ENCODE peak calls at places on chromosomes 12 and 14, in ten cellular contexts. K is neural progenitor cell, B is body of pancreas, U is H9, J is cardiac muscle cell, S is upper lobe of right lung, X is Peyer's patch, V is A549, W is suprapubic skin, Q is MM.1S. L is an unnamed sample. For H3K9me3, the result is how much of the 10 kb centered on the place peaks cover.

GRCh38 chr12:119715268-119715620 is 47.3 kb downstream of the PRKAB1 start:
- DNase-seq in K (no peak), B (no peak), U (no peak), J (peak), S (no peak), X (no peak), V (no peak), W (no peak), Q (no peak), L (no peak)

GRCh38 chr14:88521818-88522217 is 33.0 kb downstream of the PTPN21 start:
- DNase-seq in K (no peak), B (no peak), U (no peak), J (peak), S (no peak), X (no peak), V (no peak), W (no peak), Q (no peak), L (no peak)

GRCh38 chr14:50388256-50388931 is 8.3 kb downstream of the CDKL1 start:
- DNase-seq in K (peak), B (peak), U (peak), J (no peak), S (no peak), X (peak), V (no peak), W (no peak), Q (no peak), L (no peak)

GRCh38 chr12:112855375-112855774 is 51.4 kb upstream of the OAS1 start:
- DNase-seq in K (peak), B (no peak), U (peak), J (no peak), S (no peak), X (no peak), V (peak), W (no peak), Q (no peak), L (no peak)

GRCh38 chr12:125220404-125221273 is 155.4 kb downstream of the AACS start:
- DNase-seq in K (no peak), B (peak), U (no peak), J (no peak), S (no peak), X (no peak), V (no peak), W (no peak), Q (no peak), L (no peak)

GRCh38 chr12:116160196-116160595 is 117.3 kb downstream of the MED13L start:
- DNase-seq in K (no peak), B (no peak), U (no peak), J (no peak), S (no peak), X (no peak), V (peak), W (no peak), Q (no peak), L (no peak)

GRCh38 chr12:126337556-126337955 is 1272.3 kb downstream of the AACS start:
- DNase-seq in K (no peak), B (no peak), U (no peak), J (peak), S (no peak), X (no peak), V (no peak), W (no peak), Q (peak), L (no peak)

GRCh38 chr12:122874081-122874480 is 21.8 kb downstream of the VPS37B start:
- DNase-seq in K (peak), B (no peak), U (peak), J (no peak), S (peak), X (peak), V (no peak), W (no peak), Q (no peak), L (no peak)

GRCh38 chr12:21939435-21939834 is 1.8 kb downstream of the ABCC9 start:
- DNase-seq in K (peak), B (no peak), U (no peak), J (no peak), S (no peak), X (no peak), V (no peak), W (no peak), Q (no peak), L (no peak)

GRCh38 chr12:62435337-62436163 is 31.1 kb upstream of the MON2 start:
- DNase-seq in K (peak), B (peak), U (peak), J (peak), S (peak), X (peak), V (peak), W (peak), Q (peak), L (peak)

GRCh38 chr14:53542692-53543091 is 389.6 kb upstream of the DDHD1 start:
- DNase-seq in K (no peak), B (peak), U (no peak), J (peak), S (no peak), X (no peak), V (peak), W (no peak), Q (no peak), L (no peak)

GRCh38 chr12:50537538-50537919 is 32.7 kb downstream of the DIP2B start:
- DNase-seq in K (peak), B (no peak), U (no peak), J (no peak), S (no peak), X (no peak), V (peak), W (no peak), Q (no peak), L (no peak)

GRCh38 chr12:4908694-4909396 is 860 bp upstream of the KCNA1 start:
- DNase-seq in K (peak), B (no peak), U (peak), J (no peak), S (no peak), X (no peak), V (no peak), W (no peak), Q (no peak), L (no peak)

GRCh38 chr12:998020-998874 is 7.2 kb downstream of the ERC1 start:
- DNase-seq in K (no peak), B (no peak), U (no peak), J (no peak), S (no peak), X (no peak), V (no peak), W (no peak), Q (peak), L (no peak)

GRCh38 chr12:109469516-109469915 is 7.6 kb downstream of the KCTD10 start:
- DNase-seq in K (no peak), B (no peak), U (no peak), J (no peak), S (no peak), X (no peak), V (no peak), W (no peak), Q (no peak), L (no peak)

GRCh38 chr14:81264011-81264410 is 43.3 kb upstream of the GTF2A1 start:
- DNase-seq in K (no peak), B (no peak), U (no peak), J (no peak), S (no peak), X (no peak), V (no peak), W (no peak), Q (no peak), L (no peak)

GRCh38 chr12:79023261-79023660 is 158.7 kb downstream of the SYT1 start:
- DNase-seq in K (no peak), B (no peak), U (no peak), J (no peak), S (no peak), X (no peak), V (no peak), W (no peak), Q (no peak), L (no peak)

GRCh38 chr12:51828951-51829581 is 19.5 kb downstream of the FIGNL2 start:
- DNase-seq in K (peak), B (no peak), U (peak), J (no peak), S (no peak), X (no peak), V (no peak), W (no peak), Q (no peak), L (no peak)

GRCh38 chr12:121337416-121337815 is 14.8 kb downstream of the ANAPC5 start:
- DNase-seq in K (no peak), B (no peak), U (no peak), J (no peak), S (no peak), X (no peak), V (no peak), W (no peak), Q (no peak), L (no peak)

GRCh38 chr12:101570022-101570421 is 24.7 kb upstream of the MYBPC1 start:
- DNase-seq in K (peak), B (peak), U (no peak), J (peak), S (no peak), X (no peak), V (peak), W (no peak), Q (peak), L (no peak)

GRCh38 chr14:72608391-72609204 is 285.3 kb downstream of the DPF3 start:
- DNase-seq in K (no peak), B (no peak), U (no peak), J (peak), S (no peak), X (no peak), V (peak), W (no peak), Q (no peak), L (no peak)

GRCh38 chr14:49615776-49616175 is 4.7 kb downstream of the RPL36AL start:
- DNase-seq in K (no peak), B (no peak), U (no peak), J (peak), S (no peak), X (no peak), V (no peak), W (no peak), Q (no peak), L (no peak)

GRCh38 chr14:91911474-91912032 is 35.9 kb downstream of the FBLN5 start:
- DNase-seq in K (peak), B (peak), U (peak), J (peak), S (no peak), X (peak), V (peak), W (no peak), Q (peak), L (no peak)

GRCh38 chr14:106518054-106518943 is 991.9 kb downstream of the TMEM121 start:
- DNase-seq in K (no peak), B (peak), U (no peak), J (no peak), S (peak), X (peak), V (peak), W (no peak), Q (peak), L (peak)

GRCh38 chr14:71714225-71714624 is 218.0 kb upstream of the RGS6 start:
- DNase-seq in K (no peak), B (no peak), U (no peak), J (peak), S (no peak), X (no peak), V (no peak), W (no peak), Q (no peak), L (no peak)

GRCh38 chr12:130588696-130589095 is 127.4 kb downstream of the RIMBP2 start:
- DNase-seq in K (no peak), B (no peak), U (no peak), J (no peak), S (no peak), X (no peak), V (no peak), W (no peak), Q (no peak), L (no peak)

GRCh38 chr12:38162708-38163441 is 153.7 kb upstream of the ALG10B start:
- DNase-seq in K (no peak), B (no peak), U (no peak), J (no peak), S (peak), X (no peak), V (no peak), W (no peak), Q (no peak), L (no peak)
- TF ChIP-seq CTCF in K (no peak), B (no peak), U (no peak), J (no peak), S (no peak), X (no peak), V (no peak), W (no peak), Q (no peak), L (no peak)

DNA sequence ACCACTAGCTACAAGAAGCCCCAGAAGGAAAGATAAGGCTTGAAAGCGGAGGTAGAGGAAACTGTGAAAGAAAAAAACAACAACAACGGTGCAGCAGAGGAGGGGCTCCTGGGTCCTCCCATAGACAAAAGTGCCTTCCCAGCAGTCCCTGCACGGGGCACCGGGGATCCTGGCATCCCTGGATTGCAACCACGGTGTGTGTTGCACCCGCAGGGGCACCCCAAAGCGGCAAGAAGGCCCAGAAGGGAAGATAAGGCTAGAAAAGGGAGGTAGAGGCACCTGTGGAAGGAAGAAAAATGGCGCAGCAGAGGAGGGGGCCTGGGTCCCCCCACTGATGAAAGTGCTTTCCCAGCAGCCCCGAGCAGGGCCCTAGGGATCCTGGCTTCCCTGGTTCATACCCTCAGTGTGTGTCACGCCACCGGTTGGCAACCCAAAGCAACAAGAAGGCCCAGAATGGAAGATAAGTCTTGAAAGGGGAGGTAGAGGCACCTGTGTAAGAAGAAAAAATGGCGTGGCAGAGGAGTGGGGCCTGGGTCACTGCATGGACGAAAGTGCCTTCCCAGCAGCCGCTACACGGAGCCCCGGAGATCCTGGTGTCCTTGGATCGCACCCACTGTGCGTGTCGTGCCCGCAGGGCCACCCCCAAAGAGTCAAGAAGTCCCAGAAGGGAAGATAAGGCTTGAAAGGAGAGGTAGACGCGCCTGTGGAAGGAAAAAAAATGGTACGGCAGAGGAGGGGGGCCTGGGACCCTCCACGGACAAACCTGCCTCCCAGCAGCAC is 281.0 kb downstream of the ALG10 start:
- DNase-seq in K (no peak), B (no peak), U (no peak), J (no peak), S (no peak), X (no peak), V (no peak), W (no peak), Q (no peak), L (peak)
- H3K9me3 ChIP-seq in K (under half), B (under half), U (half or more), J (under half), S (under half), X (under half), V (under half), W (under half), Q (under half), L (under half)

GRCh38 chr12:133180669-133181068 is 626 bp upstream of the ZNF268 start:
- DNase-seq in K (no peak), B (no peak), U (no peak), J (no peak), S (no peak), X (no peak), V (no peak), W (no peak), Q (no peak), L (no peak)

DNA sequence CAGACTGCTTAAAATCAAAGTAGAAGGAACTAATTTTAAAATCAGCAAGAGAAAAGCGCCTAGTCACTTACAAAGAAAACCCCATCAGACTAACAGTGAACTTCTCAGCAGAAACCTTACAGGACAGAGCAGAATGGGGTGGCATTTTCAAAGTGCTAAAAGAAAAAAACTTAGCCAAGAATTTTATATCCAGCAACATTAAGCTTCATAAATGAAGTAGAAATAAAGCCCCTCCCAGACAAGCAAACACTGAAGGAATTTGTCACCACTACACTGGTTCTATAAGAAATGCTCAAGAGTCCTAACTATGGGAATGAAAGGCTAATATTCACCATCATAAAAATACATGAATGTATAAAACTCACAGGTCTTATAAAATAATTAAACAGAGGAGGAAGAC is 6.4 kb upstream of the ZNF268 start:
- DNase-seq in K (no peak), B (no peak), U (no peak), J (no peak), S (no peak), X (no peak), V (no peak), W (no peak), Q (no peak), L (no peak)
- H3K27ac ChIP-seq in K (no peak), B (no peak), U (no peak), J (no peak), S (no peak), X (no peak), V (no peak), W (no peak), Q (no peak), L (no peak)

GRCh38 chr12:103751171-103751570 is 89.9 kb downstream of the NT5DC3 start:
- DNase-seq in K (peak), B (no peak), U (no peak), J (no peak), S (no peak), X (no peak), V (peak), W (no peak), Q (no peak), L (no peak)
- TF ChIP-seq CTCF in K (no peak), B (no peak), U (peak), J (no peak), S (no peak), X (no peak), V (peak), W (no peak), Q (no peak), L (no peak)

GRCh38 chr14:56061051-56061450 is 57.2 kb upstream of the PELI2 start:
- DNase-seq in K (no peak), B (no peak), U (no peak), J (no peak), S (no peak), X (no peak), V (no peak), W (no peak), Q (no peak), L (no peak)

GRCh38 chr14:56064513-56064912 is 53.7 kb upstream of the PELI2 start:
- DNase-seq in K (no peak), B (no peak), U (no peak), J (no peak), S (no peak), X (no peak), V (no peak), W (no peak), Q (no peak), L (no peak)

GRCh38 chr14:56065621-56066295 is 52.5 kb upstream of the PELI2 start:
- DNase-seq in K (no peak), B (no peak), U (no peak), J (no peak), S (no peak), X (peak), V (no peak), W (no peak), Q (no peak), L (no peak)
- H3K9me3 ChIP-seq in K (under half), B (under half), U (under half), J (under half), S (under half), X (under half), V (under half), W (under half), Q (under half), L (under half)

DNA sequence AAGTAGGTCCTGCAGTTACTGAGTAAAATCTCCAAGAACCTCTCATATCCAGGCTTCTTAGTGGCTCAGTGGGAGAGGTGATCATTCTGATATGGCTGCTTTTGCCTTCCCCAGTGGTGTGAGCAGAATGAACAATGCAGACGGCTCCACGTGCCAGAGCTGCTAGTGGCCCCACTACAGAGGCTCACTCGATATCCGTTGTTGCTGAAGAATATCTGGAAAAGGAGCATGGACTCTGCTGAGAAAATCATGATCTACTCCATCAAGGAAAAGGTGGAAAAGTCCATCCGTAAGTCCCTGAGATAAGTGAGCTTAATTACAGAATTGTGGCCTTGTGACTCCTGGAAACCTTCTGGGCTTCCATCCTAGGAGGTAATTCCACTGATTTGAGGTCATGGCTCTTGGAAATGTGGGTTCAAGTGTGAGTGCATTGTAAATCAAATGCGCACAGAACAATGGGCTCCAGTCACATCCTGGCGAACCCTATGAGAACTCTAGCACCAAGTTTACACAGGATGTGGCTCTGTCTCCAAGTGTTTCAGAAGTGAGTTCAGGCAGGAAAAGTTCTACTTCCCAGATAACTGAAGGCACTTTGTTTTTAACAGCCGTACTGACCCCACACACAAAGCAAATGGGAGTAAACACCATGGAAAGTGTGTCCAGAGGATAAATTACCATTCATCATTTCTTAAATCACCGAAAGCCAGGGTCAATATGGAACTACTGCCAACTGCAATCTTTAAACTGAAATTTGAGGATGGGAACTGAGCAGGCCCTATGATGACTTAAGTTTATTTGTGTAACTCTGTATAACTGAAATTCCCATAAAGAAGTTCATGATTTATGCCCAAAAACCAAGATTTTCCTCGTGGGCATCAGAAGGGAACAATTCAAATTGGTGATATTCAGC is 51.4 kb downstream of the PLEKHG7 start:
- DNase-seq in K (no peak), B (no peak), U (no peak), J (no peak), S (no peak), X (no peak), V (no peak), W (no peak), Q (no peak), L (no peak)
- H3K27ac ChIP-seq in K (no peak), B (peak), U (no peak), J (no peak), S (no peak), X (no peak), V (no peak), W (no peak), Q (no peak), L (no peak)

GRCh38 chr12:92650228-92650822 is 52.5 kb upstream of the PLEKHG7 start:
- DNase-seq in K (no peak), B (no peak), U (no peak), J (no peak), S (no peak), X (no peak), V (no peak), W (no peak), Q (no peak), L (no peak)
- TF ChIP-seq CTCF in K (no peak), B (no peak), U (no peak), J (no peak), S (no peak), X (no peak), V (peak), W (no peak), Q (no peak), L (no peak)

DNA sequence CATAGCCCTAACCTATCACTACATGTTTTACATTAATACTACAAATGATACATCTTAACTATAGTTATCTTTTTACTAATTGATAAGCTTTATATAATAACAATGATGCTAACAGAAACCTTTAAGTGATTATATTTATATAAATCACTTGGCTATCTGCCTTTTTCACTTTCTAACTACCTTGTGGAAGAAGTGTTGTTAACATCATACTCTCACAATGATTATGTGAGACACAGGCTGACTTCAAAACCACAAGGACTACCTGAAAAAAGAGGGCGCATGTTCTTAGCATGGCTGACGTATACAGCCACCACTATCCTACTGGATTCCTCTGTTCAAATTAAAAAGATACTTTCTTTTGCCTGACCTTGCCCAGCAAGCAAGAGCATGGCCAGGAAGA is 135.3 kb upstream of the SOX5 start:
- DNase-seq in K (no peak), B (no peak), U (no peak), J (no peak), S (no peak), X (no peak), V (no peak), W (no peak), Q (no peak), L (no peak)
- H3K9me3 ChIP-seq in K (under half), B (under half), U (under half), J (under half), S (under half), X (under half), V (under half), W (under half), Q (under half), L (under half)

GRCh38 chr14:94466706-94467370 is 9.2 kb downstream of the SERPINA9 start:
- DNase-seq in K (no peak), B (no peak), U (peak), J (no peak), S (no peak), X (no peak), V (no peak), W (peak), Q (no peak), L (no peak)
- H3K27ac ChIP-seq in K (no peak), B (no peak), U (no peak), J (no peak), S (no peak), X (no peak), V (no peak), W (no peak), Q (no peak), L (no peak)